ENCODE peak calls at places on chromosomes 13 and 19, in four cellular contexts. J, A, F and M are unnamed samples.

GRCh38 chr19:7831452-7831851 is 1.4 kb downstream of the EVI5L start:
- DNase-seq in J (peak; percentile 38), A (no peak), F (no peak), M (no peak)

GRCh38 chr13:52809310-52809769 is 39.1 kb downstream of the PCDH8 start:
- DNase-seq in J (peak; percentile 28), A (no peak), F (peak; percentile 73), M (no peak)

GRCh38 chr13:109331898-109332297 is 454.5 kb downstream of the IRS2 start:
- DNase-seq in J (no peak), F (no peak), A (no peak), M (no peak)

GRCh38 chr13:38577048-38577447 is 109.8 kb upstream of the FREM2 start:
- DNase-seq in J (no peak), A (no peak), F (no peak), M (no peak)

GRCh38 chr13:41500501-41500900 is 43.2 kb downstream of the RGCC start:
- DNase-seq in A (no peak), F (no peak), J (no peak), M (peak; percentile 52)

GRCh38 chr19:14381689-14382474 is 638 bp downstream of the ADGRE5 start:
- DNase-seq in F (no peak), A (no peak), J (peak; percentile 57), M (no peak)

GRCh38 chr19:31214997-31215396 is 134.2 kb downstream of the TSHZ3 start:
- DNase-seq in A (no peak), J (no peak), F (no peak), M (no peak)

GRCh38 chr19:48480476-48481190 is 11.5 kb downstream of the CYTH2 start:
- DNase-seq in A (no peak), J (no peak), F (no peak), M (no peak)

GRCh38 chr13:24065172-24065571 is 95.3 kb upstream of the SPATA13 start:
- DNase-seq in A (no peak), J (no peak), F (no peak), M (no peak)

GRCh38 chr13:114152831-114153371 is 20.5 kb upstream of the RASA3 start:
- DNase-seq in F (peak; percentile 36), J (no peak), A (no peak), M (no peak)

GRCh38 chr19:42626181-42626580 is 31.5 kb upstream of the CEACAM8 start:
- DNase-seq in F (no peak), J (no peak), A (no peak), M (no peak)

GRCh38 chr13:105774739-105775460 is 760.6 kb downstream of the EFNB2 start:
- DNase-seq in J (no peak), F (no peak), A (no peak), M (no peak)

GRCh38 chr13:112838038-112838965 is 130.7 kb upstream of the MCF2L start:
- DNase-seq in F (no peak), A (no peak), J (no peak), M (no peak)

GRCh38 chr13:35356572-35356971 is 119.9 kb downstream of the MAB21L1 start:
- DNase-seq in A (no peak), F (no peak), J (no peak), M (no peak)

GRCh38 chr19:35868172-35868822 is at the start of gene APLP1:
- DNase-seq in F (peak; percentile 66), A (no peak), J (peak; percentile 86), M (no peak)

GRCh38 chr19:5137571-5138124 is 168.7 kb downstream of the KDM4B start:
- DNase-seq in F (no peak), J (no peak), A (no peak), M (no peak)